ENCODE peak calls at places on chromosomes 1 and 21, in nine cellular contexts. Q is cardiac fibroblast, S is choroid plexus epithelial cell, V is keratinocyte, A is OCI-LY7, E is left ventricle myocardium inferior, K is fibroblast of mammary gland, B is fibroblast of lung, M is epithelial cell of esophagus. J is an unnamed sample.

GRCh38 chr1:81126989-81127571 is 673.7 kb upstream of the ADGRL2 start:
- DNase-seq in V (no peak), M (peak), E (no peak), S (peak), Q (peak), A (no peak), K (no peak), B (peak), J (no peak)

GRCh38 chr1:211613108-211613947 is 34.4 kb upstream of the SLC30A1 start:
- DNase-seq in V (no peak), E (peak), K (peak), Q (peak), S (peak), B (peak), M (peak), A (no peak), J (no peak)

GRCh38 chr1:56577859-56578663 is 1.3 kb downstream of the PLPP3 start:
- DNase-seq in A (peak), M (peak), B (peak), Q (peak), V (no peak), E (peak), S (peak), K (peak), J (peak)

GRCh38 chr1:93471911-93472310 is 24.0 kb downstream of the FNBP1L start:
- DNase-seq in K (peak), Q (peak), V (no peak), M (no peak), E (no peak), B (peak), A (no peak), S (peak), J (no peak)

GRCh38 chr1:43021547-43022474 is 63.1 kb upstream of the SLC2A1 start:
- DNase-seq in S (no peak), Q (no peak), M (peak), B (no peak), A (no peak), V (peak), K (no peak), E (no peak), J (no peak)

GRCh38 chr1:8419172-8419571 is 101.3 kb downstream of the SLC45A1 start:
- DNase-seq in E (no peak), A (no peak), K (peak), S (peak), M (no peak), Q (peak), B (no peak), V (no peak), J (no peak)

GRCh38 chr1:27626031-27626935 is 8.7 kb downstream of the FGR start:
- DNase-seq in M (no peak), B (no peak), E (no peak), V (no peak), K (no peak), S (no peak), Q (no peak), A (peak), J (no peak)

GRCh38 chr21:45299864-45300785 is 12.4 kb upstream of the POFUT2 start:
- DNase-seq in M (no peak), B (peak), A (no peak), K (no peak), Q (peak), E (peak), S (peak), V (no peak), J (no peak)

GRCh38 chr1:29856663-29857224 is 620.4 kb downstream of the PTPRU start:
- DNase-seq in Q (no peak), B (no peak), S (no peak), M (no peak), K (no peak), V (no peak), E (no peak), A (no peak), J (no peak)

DNA sequence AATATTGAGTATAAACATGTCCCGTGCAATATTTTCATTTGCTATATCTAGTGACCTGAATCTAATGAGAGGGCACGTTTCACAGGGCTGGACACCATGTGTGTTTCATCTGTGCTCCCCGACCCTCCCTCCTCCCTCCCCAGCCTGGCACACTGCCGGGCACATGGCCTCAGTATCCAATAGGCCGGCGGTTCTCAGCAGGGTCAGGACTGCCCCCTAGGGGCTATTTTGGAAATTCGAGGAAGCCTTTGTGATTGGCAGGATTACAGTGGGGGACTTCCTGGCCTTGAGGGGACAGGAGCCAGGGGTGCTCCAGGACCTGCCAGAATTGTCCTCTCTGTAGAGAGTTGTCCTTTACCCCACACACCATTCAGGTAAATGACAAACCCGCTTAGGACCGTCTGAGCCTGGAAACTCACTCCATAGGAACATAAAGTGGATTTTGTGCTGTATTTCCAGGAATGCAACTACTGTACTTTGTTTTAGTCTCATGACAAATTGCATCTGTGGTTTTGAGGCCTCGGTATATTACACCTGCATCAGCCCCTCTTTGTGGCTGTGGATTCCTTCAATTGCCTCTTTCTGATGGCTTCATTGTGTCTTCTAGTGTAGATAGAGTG is 109.5 kb upstream of the SIM2 start:
- DNase-seq in V (no peak), S (peak), M (peak), Q (peak), B (peak), A (peak), K (peak), E (no peak), J (peak)
- TF ChIP-seq CTCF in V (peak), S (peak), M (peak), Q (peak), B (peak), A (peak), K (peak), E (peak), J (peak)

GRCh38 chr1:158248122-158248521 is 6.1 kb upstream of the CD1A start:
- DNase-seq in K (no peak), M (no peak), A (peak), B (no peak), E (no peak), Q (no peak), V (no peak), S (no peak), J (peak)

GRCh38 chr1:158249646-158250045 is 4.6 kb upstream of the CD1A start:
- DNase-seq in V (no peak), A (no peak), K (no peak), B (no peak), Q (no peak), S (no peak), E (no peak), M (no peak), J (no peak)

GRCh38 chr1:158251160-158251559 is 3.1 kb upstream of the CD1A start:
- DNase-seq in V (no peak), B (no peak), K (no peak), A (no peak), E (no peak), Q (no peak), M (no peak), S (no peak), J (no peak)

GRCh38 chr1:158248771-158249170 is 5.5 kb upstream of the CD1A start:
- DNase-seq in E (no peak), K (no peak), V (no peak), Q (no peak), S (no peak), M (no peak), A (no peak), B (no peak), J (no peak)

DNA sequence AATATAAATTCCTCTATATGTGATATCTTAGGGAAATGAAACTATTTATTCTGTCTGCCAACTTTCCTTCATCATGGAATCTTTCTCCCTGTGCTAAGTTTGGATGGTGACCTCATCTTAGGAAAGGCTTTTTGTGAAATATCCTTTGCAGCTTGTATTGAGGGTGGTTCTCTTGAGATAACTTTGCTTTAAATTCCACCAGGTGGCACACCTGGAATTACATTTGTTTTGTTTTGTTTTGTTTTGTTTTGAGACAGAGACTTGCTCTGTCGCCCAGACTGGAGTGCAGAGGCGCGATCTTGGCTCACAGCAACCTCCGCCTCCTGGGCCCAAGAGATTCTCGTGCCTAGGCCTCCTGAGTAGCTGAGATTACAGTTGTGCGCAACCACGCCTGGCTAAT is 7.6 kb upstream of the CD1A start:
- DNase-seq in M (peak), Q (peak), E (no peak), V (no peak), K (no peak), A (peak), S (no peak), B (no peak), J (peak)
- TF ChIP-seq CTCF in M (peak), Q (no peak), E (no peak), V (peak), K (no peak), A (peak), S (no peak), B (no peak), J (no peak)

GRCh38 chr1:110340207-110340468 is 961 bp downstream of the RBM15 start:
- DNase-seq in V (no peak), M (peak), E (no peak), S (no peak), K (no peak), Q (peak), A (no peak), B (peak), J (no peak)
- TF ChIP-seq CTCF in V (no peak), M (no peak), E (no peak), S (no peak), K (no peak), Q (no peak), A (peak), B (no peak), J (no peak)

DNA sequence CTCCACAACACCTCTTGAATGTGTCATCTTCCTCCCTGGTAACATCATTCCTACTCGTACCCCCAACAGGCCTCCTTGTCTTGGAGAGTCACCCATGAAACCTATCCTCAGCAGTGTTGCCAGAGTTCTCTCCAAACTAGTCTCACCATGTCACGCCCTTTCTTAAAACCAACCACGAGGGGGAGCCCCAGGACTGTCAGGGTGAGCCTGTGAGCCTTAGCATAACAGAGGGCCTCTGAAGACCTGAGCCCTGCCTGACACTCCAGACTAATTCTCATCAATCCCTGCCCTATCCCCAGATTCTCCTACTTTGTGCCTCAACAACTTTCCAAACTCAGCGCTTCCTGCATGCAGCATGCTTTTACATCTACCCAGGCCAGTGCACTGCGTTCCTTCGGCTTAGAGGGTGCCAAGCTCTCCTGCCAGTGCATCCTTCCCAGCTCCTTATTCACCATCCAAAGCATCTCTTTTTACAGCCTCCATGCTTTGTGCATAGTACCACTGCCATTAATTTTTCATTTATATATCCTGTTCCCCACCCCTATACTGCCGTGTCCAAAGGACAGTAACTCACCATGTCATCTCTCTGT is 34.2 kb downstream of the ZNF697 start:
- DNase-seq in A (peak), M (peak), S (peak), V (peak), B (peak), Q (peak), E (peak), K (peak), J (peak)
- TF ChIP-seq CTCF in A (peak), M (peak), S (peak), V (peak), B (peak), Q (peak), E (peak), K (peak), J (peak)

GRCh38 chr1:61356995-61357394 is 274.6 kb downstream of the NFIA start:
- DNase-seq in S (no peak), Q (no peak), K (no peak), B (no peak), V (no peak), M (no peak), A (no peak), E (no peak), J (no peak)

GRCh38 chr1:61361971-61362370 is 279.6 kb downstream of the NFIA start:
- DNase-seq in K (no peak), M (no peak), V (no peak), B (no peak), Q (no peak), S (no peak), A (no peak), E (no peak), J (no peak)

GRCh38 chr1:61357539-61357938 is 275.2 kb downstream of the NFIA start:
- DNase-seq in A (no peak), Q (no peak), E (no peak), V (no peak), M (no peak), B (no peak), K (no peak), S (no peak), J (no peak)

GRCh38 chr1:61353797-61354406 is 271.5 kb downstream of the NFIA start:
- DNase-seq in Q (no peak), E (no peak), B (no peak), K (no peak), A (no peak), S (no peak), V (no peak), M (no peak), J (no peak)

GRCh38 chr1:61358770-61359455 is 276.6 kb downstream of the NFIA start:
- DNase-seq in M (peak), S (peak), Q (peak), A (no peak), B (no peak), K (peak), E (no peak), V (no peak), J (no peak)
- TF ChIP-seq CTCF in M (no peak), S (no peak), Q (no peak), A (no peak), B (no peak), K (no peak), E (no peak), V (no peak), J (no peak)

DNA sequence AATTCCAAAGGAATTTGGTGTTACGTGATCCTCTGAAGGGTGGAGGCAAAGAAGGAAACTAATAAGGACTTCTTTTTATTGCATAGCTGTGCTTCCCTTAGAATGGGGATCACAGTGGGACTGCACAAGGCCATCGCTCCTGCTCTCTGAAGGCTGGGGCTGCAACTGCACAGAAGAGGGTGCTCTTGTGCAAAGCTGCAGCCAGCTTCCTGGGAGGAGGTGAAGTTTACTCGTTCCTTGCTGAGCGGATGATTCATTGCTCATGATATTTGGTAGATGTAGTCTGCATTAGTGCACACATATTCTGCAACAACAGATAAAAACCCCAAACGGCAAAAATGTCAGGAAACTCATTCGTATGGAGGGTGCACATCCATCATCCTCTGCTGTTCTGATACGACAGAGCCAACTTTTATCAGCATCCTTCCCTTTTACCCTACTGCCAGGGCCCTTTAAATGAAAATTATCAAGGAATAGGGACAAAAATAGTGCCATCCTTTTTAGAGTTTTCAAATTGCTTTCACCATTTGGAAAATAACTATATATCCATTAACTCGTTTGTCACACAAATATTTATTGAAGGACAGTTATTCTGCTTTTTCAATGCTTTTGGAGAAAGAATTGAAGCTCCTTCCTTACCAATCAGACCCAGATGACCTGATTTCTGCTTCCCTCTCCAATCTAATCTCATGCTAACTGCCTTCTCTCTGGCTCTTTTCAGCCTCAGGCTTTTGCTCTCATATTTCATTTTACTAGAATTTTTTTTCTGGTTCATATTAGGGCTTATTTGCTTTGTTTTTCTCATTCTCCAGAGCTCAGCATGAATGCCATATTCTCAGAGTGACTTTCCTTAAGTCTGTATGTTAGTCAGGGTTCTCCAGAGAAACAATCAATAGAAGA is 263.6 kb downstream of the DUSP10 start:
- DNase-seq in Q (peak), M (peak), E (peak), B (peak), S (peak), V (peak), A (peak), K (peak), J (peak)
- TF ChIP-seq CTCF in Q (peak), M (peak), E (peak), B (peak), S (peak), V (peak), A (peak), K (peak), J (peak)

GRCh38 chr1:108961752-108962486 is 1.4 kb downstream of the CLCC1 start:
- DNase-seq in M (no peak), S (no peak), V (no peak), Q (peak), K (peak), B (no peak), E (no peak), A (no peak), J (no peak)

GRCh38 chr1:108962681-108963051 is 618 bp downstream of the CLCC1 start:
- DNase-seq in B (peak), M (peak), K (no peak), S (no peak), Q (no peak), V (no peak), E (no peak), A (peak), J (peak)

GRCh38 chr1:108961198-108961597 is 2.1 kb downstream of the CLCC1 start:
- DNase-seq in V (no peak), B (no peak), Q (no peak), E (no peak), S (no peak), A (no peak), K (no peak), M (no peak), J (peak)

GRCh38 chr1:108963052-108963686 is at the start of gene CLCC1:
- DNase-seq in V (peak), S (peak), K (peak), B (peak), M (peak), Q (peak), A (peak), E (peak), J (peak)

DNA sequence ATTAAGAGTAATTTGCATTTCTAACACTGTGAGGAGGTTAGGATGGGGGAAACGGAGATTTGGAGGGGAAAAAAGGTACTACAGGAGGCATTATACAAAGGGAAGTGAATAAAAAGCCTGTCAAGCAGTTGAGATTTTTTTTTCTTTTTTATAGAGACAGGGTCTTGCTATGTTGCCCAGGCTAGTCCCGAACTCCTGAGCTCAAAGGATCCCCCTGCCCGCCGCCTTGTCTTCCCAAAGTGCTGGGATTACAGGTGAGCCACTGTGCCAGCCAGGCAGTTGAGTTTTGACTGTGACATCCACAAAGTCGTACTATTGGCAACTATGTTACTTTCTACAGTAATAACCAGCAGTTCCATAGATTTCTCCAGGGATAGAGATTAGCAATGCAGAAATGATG is 2.6 kb downstream of the CLCC1 start:
- DNase-seq in V (no peak), Q (no peak), K (no peak), E (no peak), B (no peak), S (no peak), M (no peak), A (no peak), J (no peak)
- TF ChIP-seq CTCF in V (no peak), Q (no peak), K (no peak), E (no peak), B (no peak), S (no peak), M (no peak), A (no peak), J (no peak)

DNA sequence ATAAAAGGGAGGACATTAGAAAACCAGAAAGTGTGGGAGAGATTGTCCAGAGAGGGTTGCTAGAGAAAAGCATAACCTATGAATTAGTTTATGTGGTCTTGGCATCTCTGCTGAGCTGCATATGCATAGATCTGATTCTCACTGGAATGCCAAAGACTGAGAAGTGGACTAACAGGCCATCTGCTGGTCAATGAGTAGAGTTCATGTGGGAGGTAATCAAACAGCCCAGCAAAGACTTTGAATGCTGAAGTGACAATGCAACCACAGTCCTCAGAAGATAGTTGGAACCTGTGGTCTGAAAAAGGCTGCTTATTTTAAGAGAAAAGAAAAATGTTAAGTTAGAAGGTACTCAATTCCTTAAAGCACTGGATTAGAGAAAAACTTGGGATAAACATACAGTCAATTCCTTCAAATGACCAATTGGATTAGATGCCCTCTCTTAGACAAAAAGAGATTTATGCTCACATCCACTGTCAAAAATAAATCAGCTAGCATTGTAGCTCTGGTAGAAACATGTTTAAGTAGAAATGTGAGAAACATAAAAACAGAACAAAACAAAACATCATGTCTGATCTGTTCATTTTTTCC is 382.8 kb downstream of the AMY1C start:
- DNase-seq in S (peak), V (no peak), K (peak), A (peak), B (peak), E (no peak), Q (peak), M (peak), J (no peak)
- TF ChIP-seq CTCF in S (peak), V (peak), K (no peak), A (peak), B (peak), E (peak), Q (no peak), M (peak), J (no peak)

GRCh38 chr1:20654104-20654690 is 7.0 kb downstream of the DDOST start:
- DNase-seq in E (peak), M (no peak), K (peak), S (no peak), A (no peak), Q (peak), V (no peak), B (no peak), J (no peak)
- TF ChIP-seq CTCF in E (no peak), M (no peak), K (no peak), S (peak), A (no peak), Q (peak), V (no peak), B (peak), J (no peak)